ENCODE peak calls at places on chromosome 6, in ten cellular contexts. One of them, this sample, is unnamed.
A peak's percentile ranks its signal among the peaks of the same experiment; 100 is the strongest.

GRCh38 chr6:166825553-166826145 is 130.7 kb downstream of the RNASET2 start:
- DNase-seq in activated gamma-delta T cell treated with Interleukin-2 at 50 U/mL for 16 hours: no peak
- DNase-seq in posterior vena cava: no peak
- DNase-seq in GM03348: no peak
- DNase-seq in NCI-H510A: no peak
- DNase-seq in HFFc6: peak; percentile 60
- DNase-seq in KBM-7: no peak
- DNase-seq in activated T-cell treated with anti-CD3 and anti-CD28 coated beads, Interleukin-2, amount 50 U/mL, for 24 hours: no peak
- DNase-seq in retina: no peak
- DNase-seq in H9: no peak
- DNase-seq in this sample: peak; percentile 51

GRCh38 chr6:154343473-154344308 is 12.9 kb downstream of the IPCEF1 start:
- DNase-seq in activated gamma-delta T cell treated with Interleukin-2 at 50 U/mL for 16 hours: no peak
- DNase-seq in posterior vena cava: no peak
- DNase-seq in GM03348: peak; percentile 16
- DNase-seq in NCI-H510A: peak; percentile 81
- DNase-seq in HFFc6: peak; percentile 53
- DNase-seq in KBM-7: no peak
- DNase-seq in activated T-cell treated with anti-CD3 and anti-CD28 coated beads, Interleukin-2, amount 50 U/mL, for 24 hours: no peak
- DNase-seq in retina: no peak
- DNase-seq in H9: peak; percentile 94
- DNase-seq in this sample: peak; percentile 8

GRCh38 chr6:17418281-17419188 is 25.1 kb downstream of the CAP2 start:
- DNase-seq in activated gamma-delta T cell treated with Interleukin-2 at 50 U/mL for 16 hours: no peak
- DNase-seq in posterior vena cava: no peak
- DNase-seq in GM03348: peak; percentile 52
- DNase-seq in NCI-H510A: no peak
- DNase-seq in HFFc6: peak; percentile 75
- DNase-seq in KBM-7: no peak
- DNase-seq in activated T-cell treated with anti-CD3 and anti-CD28 coated beads, Interleukin-2, amount 50 U/mL, for 24 hours: no peak
- DNase-seq in retina: peak; percentile 52
- DNase-seq in H9: peak; percentile 28
- DNase-seq in this sample: peak; percentile 77

GRCh38 chr6:143877584-143878271 is 13.5 kb downstream of the ZC2HC1B start:
- DNase-seq in activated gamma-delta T cell treated with Interleukin-2 at 50 U/mL for 16 hours: no peak
- DNase-seq in posterior vena cava: no peak
- DNase-seq in GM03348: no peak
- DNase-seq in NCI-H510A: no peak
- DNase-seq in HFFc6: no peak
- DNase-seq in KBM-7: no peak
- DNase-seq in activated T-cell treated with anti-CD3 and anti-CD28 coated beads, Interleukin-2, amount 50 U/mL, for 24 hours: no peak
- DNase-seq in retina: no peak
- DNase-seq in H9: no peak
- DNase-seq in this sample: no peak

GRCh38 chr6:73722318-73723060 is 26.5 kb downstream of the CD109 start:
- DNase-seq in activated gamma-delta T cell treated with Interleukin-2 at 50 U/mL for 16 hours: no peak
- DNase-seq in posterior vena cava: no peak
- DNase-seq in GM03348: peak; percentile 74
- DNase-seq in NCI-H510A: no peak
- DNase-seq in HFFc6: peak; percentile 93
- DNase-seq in KBM-7: peak; percentile 63
- DNase-seq in activated T-cell treated with anti-CD3 and anti-CD28 coated beads, Interleukin-2, amount 50 U/mL, for 24 hours: no peak
- DNase-seq in retina: no peak
- DNase-seq in H9: no peak
- DNase-seq in this sample: peak; percentile 87

GRCh38 chr6:22322103-22322882 is 25.5 kb upstream of the PRL start:
- DNase-seq in activated gamma-delta T cell treated with Interleukin-2 at 50 U/mL for 16 hours: no peak
- DNase-seq in posterior vena cava: no peak
- DNase-seq in GM03348: no peak
- DNase-seq in NCI-H510A: no peak
- DNase-seq in HFFc6: no peak
- DNase-seq in KBM-7: no peak
- DNase-seq in activated T-cell treated with anti-CD3 and anti-CD28 coated beads, Interleukin-2, amount 50 U/mL, for 24 hours: no peak
- DNase-seq in retina: peak; percentile 17
- DNase-seq in H9: no peak
- DNase-seq in this sample: no peak

GRCh38 chr6:95408111-95408510 is 169.2 kb upstream of the MANEA start:
- DNase-seq in activated gamma-delta T cell treated with Interleukin-2 at 50 U/mL for 16 hours: no peak
- DNase-seq in posterior vena cava: no peak
- DNase-seq in GM03348: no peak
- DNase-seq in NCI-H510A: no peak
- DNase-seq in HFFc6: no peak
- DNase-seq in KBM-7: no peak
- DNase-seq in activated T-cell treated with anti-CD3 and anti-CD28 coated beads, Interleukin-2, amount 50 U/mL, for 24 hours: no peak
- DNase-seq in retina: no peak
- DNase-seq in H9: no peak
- DNase-seq in this sample: no peak

GRCh38 chr6:52731719-52732118 is 31.6 kb downstream of the GSTA2 start:
- DNase-seq in activated gamma-delta T cell treated with Interleukin-2 at 50 U/mL for 16 hours: no peak
- DNase-seq in posterior vena cava: no peak
- DNase-seq in GM03348: no peak
- DNase-seq in NCI-H510A: peak; percentile 27
- DNase-seq in HFFc6: no peak
- DNase-seq in KBM-7: no peak
- DNase-seq in activated T-cell treated with anti-CD3 and anti-CD28 coated beads, Interleukin-2, amount 50 U/mL, for 24 hours: no peak
- DNase-seq in retina: no peak
- DNase-seq in H9: peak; percentile 50
- DNase-seq in this sample: no peak

GRCh38 chr6:37860226-37860839 is 40.8 kb downstream of the ZFAND3 start:
- DNase-seq in activated gamma-delta T cell treated with Interleukin-2 at 50 U/mL for 16 hours: peak; percentile 11
- DNase-seq in posterior vena cava: no peak
- DNase-seq in GM03348: peak; percentile 52
- DNase-seq in NCI-H510A: no peak
- DNase-seq in HFFc6: peak; percentile 50
- DNase-seq in KBM-7: peak; percentile 41
- DNase-seq in activated T-cell treated with anti-CD3 and anti-CD28 coated beads, Interleukin-2, amount 50 U/mL, for 24 hours: no peak
- DNase-seq in retina: no peak
- DNase-seq in H9: no peak
- DNase-seq in this sample: peak; percentile 47

GRCh38 chr6:168322966-168323365 is 3.4 kb upstream of the DACT2 start:
- DNase-seq in activated gamma-delta T cell treated with Interleukin-2 at 50 U/mL for 16 hours: no peak
- DNase-seq in posterior vena cava: no peak
- DNase-seq in GM03348: no peak
- DNase-seq in NCI-H510A: no peak
- DNase-seq in HFFc6: no peak
- DNase-seq in KBM-7: no peak
- DNase-seq in activated T-cell treated with anti-CD3 and anti-CD28 coated beads, Interleukin-2, amount 50 U/mL, for 24 hours: no peak
- DNase-seq in retina: no peak
- DNase-seq in H9: no peak
- DNase-seq in this sample: no peak

GRCh38 chr6:113971786-113972185 is 838 bp upstream of the HDAC2 start:
- DNase-seq in activated gamma-delta T cell treated with Interleukin-2 at 50 U/mL for 16 hours: no peak
- DNase-seq in posterior vena cava: no peak
- DNase-seq in GM03348: peak; percentile 12
- DNase-seq in NCI-H510A: no peak
- DNase-seq in HFFc6: no peak
- DNase-seq in KBM-7: peak; percentile 11
- DNase-seq in activated T-cell treated with anti-CD3 and anti-CD28 coated beads, Interleukin-2, amount 50 U/mL, for 24 hours: peak; percentile 37
- DNase-seq in retina: no peak
- DNase-seq in H9: no peak
- DNase-seq in this sample: no peak

GRCh38 chr6:137028912-137029311 is 15.9 kb downstream of the IL20RA start:
- DNase-seq in activated gamma-delta T cell treated with Interleukin-2 at 50 U/mL for 16 hours: no peak
- DNase-seq in posterior vena cava: no peak
- DNase-seq in GM03348: no peak
- DNase-seq in NCI-H510A: no peak
- DNase-seq in HFFc6: no peak
- DNase-seq in KBM-7: no peak
- DNase-seq in activated T-cell treated with anti-CD3 and anti-CD28 coated beads, Interleukin-2, amount 50 U/mL, for 24 hours: no peak
- DNase-seq in retina: no peak
- DNase-seq in H9: no peak
- DNase-seq in this sample: no peak

GRCh38 chr6:52801188-52801841 is 2.3 kb downstream of the GSTA1 start:
- DNase-seq in activated gamma-delta T cell treated with Interleukin-2 at 50 U/mL for 16 hours: no peak
- DNase-seq in posterior vena cava: no peak
- DNase-seq in GM03348: no peak
- DNase-seq in NCI-H510A: no peak
- DNase-seq in HFFc6: no peak
- DNase-seq in KBM-7: no peak
- DNase-seq in activated T-cell treated with anti-CD3 and anti-CD28 coated beads, Interleukin-2, amount 50 U/mL, for 24 hours: no peak
- DNase-seq in retina: no peak
- DNase-seq in H9: no peak
- DNase-seq in this sample: no peak

GRCh38 chr6:166588691-166589333 is 2.3 kb upstream of the RAMACL start:
- DNase-seq in activated gamma-delta T cell treated with Interleukin-2 at 50 U/mL for 16 hours: no peak
- DNase-seq in posterior vena cava: no peak
- DNase-seq in GM03348: peak; percentile 73
- DNase-seq in NCI-H510A: no peak
- DNase-seq in HFFc6: peak; percentile 12
- DNase-seq in KBM-7: peak; percentile 28
- DNase-seq in activated T-cell treated with anti-CD3 and anti-CD28 coated beads, Interleukin-2, amount 50 U/mL, for 24 hours: no peak
- DNase-seq in retina: no peak
- DNase-seq in H9: peak; percentile 61
- DNase-seq in this sample: peak; percentile 74